ENCODE peak calls at places on chromosome 2, in eight cellular contexts. W is mammary epithelial cell, J is fibroblast of lung, G is astrocyte, A is MM.1S, L is PC-3, I is keratinocyte, V is endothelial cell of umbilical vein. C is an unnamed sample.

GRCh38 chr2:31239842-31240198 is 5.9 kb downstream of the EHD3 start:
- DNase-seq in I (no peak), G (peak), W (no peak), V (no peak), L (no peak), A (no peak), J (peak), C (no peak)

GRCh38 chr2:96159084-96159830 is 14.0 kb upstream of the DUSP2 start:
- DNase-seq in I (no peak), A (no peak), W (no peak), G (no peak), J (no peak), V (no peak), L (no peak), C (no peak)

GRCh38 chr2:16249269-16250055 is 309.1 kb downstream of the MYCN start:
- DNase-seq in I (no peak), W (peak), J (no peak), G (no peak), A (no peak), V (no peak), L (no peak), C (no peak)

GRCh38 chr2:5722236-5722635 is 30.1 kb downstream of the SOX11 start:
- DNase-seq in L (no peak), W (no peak), I (no peak), J (no peak), G (no peak), V (no peak), A (no peak), C (no peak)

GRCh38 chr2:105604938-105605337 is 139.8 kb upstream of the NCK2 start:
- DNase-seq in G (no peak), W (no peak), J (peak), I (no peak), V (no peak), L (no peak), A (no peak), C (no peak)

GRCh38 chr2:71860381-71860926 is 287.2 kb downstream of the CYP26B1 start:
- DNase-seq in A (no peak), L (no peak), W (no peak), J (no peak), I (no peak), V (no peak), G (no peak), C (no peak)

GRCh38 chr2:195507447-195508221 is 149.4 kb upstream of the SLC39A10 start:
- DNase-seq in I (no peak), J (no peak), A (no peak), G (no peak), V (no peak), L (no peak), W (no peak), C (no peak)

GRCh38 chr2:219073413-219074129 is 12.8 kb upstream of the IHH start:
- DNase-seq in L (peak), V (peak), G (peak), W (peak), I (no peak), A (peak), J (peak), C (peak)

GRCh38 chr2:29698216-29698615 is 223.2 kb downstream of the ALK start:
- DNase-seq in G (no peak), A (no peak), I (no peak), V (no peak), J (no peak), L (peak), W (peak), C (no peak)

GRCh38 chr2:224882291-224883171 is 159.7 kb downstream of the DOCK10 start:
- DNase-seq in A (no peak), J (peak), I (no peak), V (peak), W (peak), G (peak), L (peak), C (no peak)

GRCh38 chr2:30549096-30549495 is 102.0 kb downstream of the LCLAT1 start:
- DNase-seq in A (no peak), G (no peak), W (no peak), I (no peak), J (no peak), V (no peak), L (no peak), C (no peak)

GRCh38 chr2:65300134-65300771 is 72.6 kb downstream of the ACTR2 start:
- DNase-seq in I (no peak), V (no peak), L (peak), J (peak), A (no peak), W (no peak), G (peak), C (no peak)

GRCh38 chr2:204144487-204144886 is 207.9 kb downstream of the ICOS start:
- DNase-seq in V (no peak), L (no peak), G (no peak), A (no peak), I (no peak), W (no peak), J (no peak), C (no peak)

GRCh38 chr2:61690078-61690477 is 151.9 kb upstream of the XPO1 start:
- DNase-seq in A (no peak), L (no peak), W (no peak), J (no peak), V (no peak), I (no peak), G (no peak), C (no peak)

GRCh38 chr2:128638741-128639477 is 320.2 kb upstream of the HS6ST1 start:
- DNase-seq in G (no peak), W (no peak), V (no peak), L (no peak), I (no peak), A (no peak), J (no peak), C (peak)

GRCh38 chr2:226981731-226982373 is 146.0 kb downstream of the RHBDD1 start:
- DNase-seq in L (no peak), V (no peak), J (no peak), I (no peak), G (no peak), A (no peak), W (no peak), C (no peak)

GRCh38 chr2:100237770-100238169 is 84.5 kb downstream of the LONRF2 start:
- DNase-seq in L (peak), J (no peak), V (no peak), A (no peak), G (no peak), W (no peak), I (no peak), C (no peak)

GRCh38 chr2:148302526-148302925 is 281.6 kb downstream of the MBD5 start:
- DNase-seq in W (no peak), L (no peak), A (no peak), J (no peak), G (no peak), I (no peak), V (no peak), C (no peak)

GRCh38 chr2:217800433-217801114 is 202.2 kb downstream of the TNS1 start:
- DNase-seq in V (no peak), L (no peak), I (no peak), J (no peak), G (no peak), A (no peak), W (no peak), C (no peak)

GRCh38 chr2:234368861-234369261 is 128.0 kb downstream of the ARL4C start:
- DNase-seq in A (no peak), L (peak), J (peak), V (no peak), G (peak), I (peak), W (peak), C (peak)

GRCh38 chr2:104853926-104854506 is at the start of gene POU3F3:
- DNase-seq in G (peak), A (no peak), J (peak), I (no peak), L (no peak), W (no peak), V (no peak), C (peak)

GRCh38 chr2:151315381-151315903 is 26.0 kb upstream of the NMI start:
- DNase-seq in A (no peak), I (no peak), G (no peak), J (peak), W (no peak), L (no peak), V (no peak), C (peak)

GRCh38 chr2:189178007-189178406 is 1.6 kb downstream of the COL5A2 start:
- DNase-seq in A (no peak), L (no peak), W (peak), G (no peak), V (peak), J (peak), I (no peak), C (no peak)
- TF ChIP-seq CTCF in A (no peak), L (peak), W (peak), G (peak), V (peak), J (peak), I (no peak), C (peak)

GRCh38 chr2:44931177-44931795 is 10.2 kb upstream of the SIX3 start:
- DNase-seq in G (no peak), W (no peak), I (no peak), L (no peak), V (no peak), J (no peak), A (no peak), C (peak)

GRCh38 chr2:44928660-44929471 is 12.6 kb upstream of the SIX3 start:
- DNase-seq in J (no peak), A (no peak), V (no peak), L (no peak), W (peak), G (no peak), I (no peak), C (peak)

GRCh38 chr2:44929680-44930273 is 11.7 kb upstream of the SIX3 start:
- DNase-seq in V (no peak), J (no peak), G (no peak), W (no peak), I (no peak), L (no peak), A (no peak), C (peak)

GRCh38 chr2:44932079-44932478 is 9.4 kb upstream of the SIX3 start:
- DNase-seq in W (no peak), A (no peak), G (no peak), V (no peak), J (no peak), I (no peak), L (no peak), C (peak)

DNA sequence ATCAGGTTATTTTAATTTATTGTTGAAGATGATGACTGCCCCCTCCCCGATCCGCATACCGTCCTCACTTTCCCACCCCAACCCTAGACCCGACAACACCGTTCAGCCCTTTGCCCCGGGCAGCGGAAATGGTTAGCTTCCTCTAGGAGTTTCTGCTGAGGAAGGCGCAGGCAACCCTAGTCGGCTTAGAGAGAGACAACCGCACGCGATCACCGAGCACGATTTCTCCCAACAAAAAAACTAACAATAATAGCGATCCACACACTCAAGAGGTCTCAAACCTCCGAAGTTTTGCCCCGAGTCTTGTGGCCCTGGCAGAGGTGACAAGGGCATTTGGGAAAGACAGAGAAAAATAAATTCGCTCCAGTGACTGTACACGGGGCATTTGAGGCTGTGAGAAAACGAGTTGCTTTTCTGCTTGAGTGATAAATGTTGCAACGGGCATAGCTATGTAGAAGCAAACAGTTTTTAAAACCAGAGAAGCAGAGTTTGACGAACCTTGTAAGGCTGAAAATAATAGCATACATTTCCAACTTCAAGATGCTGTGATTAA is 11.2 kb upstream of the SIX3 start:
- DNase-seq in G (no peak), A (no peak), I (no peak), J (no peak), L (no peak), V (no peak), W (no peak), C (peak)
- TF ChIP-seq EZH2 in G (peak), A (no peak), I (peak), J (peak), L (no peak), V (peak), W (peak), C (peak)

GRCh38 chr2:35033748-35034147 is 1321.8 kb upstream of the CRIM1 start:
- DNase-seq in V (no peak), J (no peak), L (no peak), G (no peak), I (no peak), W (no peak), A (no peak), C (no peak)

DNA sequence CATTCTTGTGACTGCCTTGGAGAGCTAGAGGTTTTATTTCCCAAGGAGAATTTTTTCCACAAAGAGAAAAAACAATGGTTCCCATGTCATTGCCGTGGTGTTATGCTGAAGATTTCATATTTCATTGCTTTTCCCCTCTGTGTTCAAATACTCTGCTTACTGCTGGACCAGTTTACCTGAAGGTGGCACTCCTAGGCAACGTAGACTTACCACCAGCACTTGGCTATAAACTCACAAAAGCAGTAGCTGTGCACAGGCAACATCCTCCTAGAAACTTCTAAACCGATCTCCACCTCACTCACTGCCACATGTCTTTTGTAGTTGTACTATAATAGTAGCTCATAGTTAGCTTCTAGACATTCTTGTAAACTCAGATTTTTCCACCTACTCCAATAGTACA is 1319.7 kb upstream of the CRIM1 start:
- DNase-seq in L (peak), J (no peak), I (no peak), V (no peak), W (no peak), A (peak), G (no peak), C (peak)
- TF ChIP-seq CTCF in L (peak), J (no peak), I (peak), V (no peak), W (no peak), A (peak), G (no peak), C (peak)

GRCh38 chr2:222295368-222296041 is 3.3 kb downstream of the PAX3 start:
- DNase-seq in V (no peak), L (no peak), J (peak), G (no peak), I (no peak), A (peak), W (no peak), C (peak)

GRCh38 chr2:222292113-222292737 is 6.6 kb downstream of the PAX3 start:
- DNase-seq in A (no peak), L (no peak), W (no peak), I (no peak), J (no peak), G (no peak), V (no peak), C (peak)

GRCh38 chr2:222292738-222293134 is 6.1 kb downstream of the PAX3 start:
- DNase-seq in J (no peak), A (no peak), I (no peak), L (no peak), G (no peak), V (no peak), W (no peak), C (no peak)

GRCh38 chr2:222294996-222295367 is 3.8 kb downstream of the PAX3 start:
- DNase-seq in V (no peak), W (no peak), A (no peak), I (no peak), J (no peak), L (no peak), G (no peak), C (peak)

GRCh38 chr2:222293660-222294630 is 4.9 kb downstream of the PAX3 start:
- DNase-seq in A (no peak), W (no peak), I (no peak), J (no peak), G (no peak), L (no peak), V (no peak), C (peak)
- TF ChIP-seq EZH2 in A (no peak), W (peak), I (peak), J (peak), G (peak), L (no peak), V (peak), C (peak)

DNA sequence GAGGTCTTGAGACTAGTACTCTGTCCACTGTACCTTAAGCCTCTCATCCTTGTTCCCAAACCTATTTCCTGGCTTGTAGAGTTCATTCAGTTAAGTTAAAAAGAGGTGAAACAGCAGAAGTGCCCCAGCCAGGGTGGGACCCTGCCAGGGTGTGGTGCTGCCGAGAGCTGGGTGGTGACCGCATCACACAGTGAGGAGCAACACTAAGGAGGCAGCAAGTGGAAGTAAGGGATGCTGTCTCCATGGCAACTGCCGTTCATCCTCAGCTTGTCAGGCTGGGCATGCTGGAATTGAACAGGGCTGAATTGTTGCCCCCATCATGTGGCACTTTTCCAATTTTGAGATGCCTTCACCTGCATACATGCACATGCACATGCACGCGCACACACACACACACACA is 77.0 kb downstream of the VSNL1 start:
- DNase-seq in G (no peak), J (no peak), W (no peak), A (no peak), I (no peak), V (no peak), L (no peak), C (no peak)
- TF ChIP-seq CTCF in G (no peak), J (no peak), W (no peak), A (no peak), I (no peak), V (no peak), L (no peak), C (no peak)

C was measured in neural progenitor cell.